ENCODE peak calls at places on chromosomes 2 and 18, in ten cellular contexts. U is vagina, R is heart right ventricle, W is fibroblast of lung, J is cardiac muscle cell, C is PC-3, M is right lobe of liver, N is GM23248, K is sigmoid colon, B is body of pancreas. G is an unnamed sample.

GRCh38 chr2:68466361-68466777 is 725 bp downstream of the FBXO48 start:
- DNase-seq in R (no peak), M (no peak), K (no peak), C (peak), B (no peak), U (no peak), W (peak), N (peak), J (peak), G (peak)

GRCh38 chr2:41127351-41127750 is 675.5 kb upstream of the SLC8A1 start:
- DNase-seq in J (no peak), N (no peak), W (no peak), K (no peak), B (no peak), M (no peak), C (no peak), R (no peak), U (no peak), G (no peak)

GRCh38 chr18:67875057-67875456 is 358.5 kb upstream of the DSEL start:
- DNase-seq in B (no peak), W (no peak), N (no peak), M (no peak), J (no peak), U (no peak), C (peak), K (no peak), R (no peak), G (peak)

GRCh38 chr2:47521666-47522285 is 118.8 kb downstream of the MSH2 start:
- DNase-seq in W (no peak), B (no peak), U (no peak), M (no peak), C (no peak), N (no peak), K (no peak), R (no peak), J (no peak), G (no peak)

GRCh38 chr2:149050188-149050587 is 11.7 kb downstream of the LYPD6B start:
- DNase-seq in J (no peak), C (no peak), N (peak), R (no peak), W (peak), B (no peak), U (no peak), K (no peak), M (no peak), G (no peak)

GRCh38 chr2:101151859-101152194 is 645 bp upstream of the TBC1D8 start:
- DNase-seq in B (no peak), R (no peak), C (peak), N (no peak), J (peak), U (no peak), W (no peak), M (no peak), K (no peak), G (no peak)

GRCh38 chr18:35484034-35484433 is 13.7 kb downstream of the INO80C start:
- DNase-seq in C (no peak), B (no peak), W (no peak), J (no peak), U (no peak), M (no peak), N (no peak), K (no peak), R (no peak), G (no peak)

GRCh38 chr2:101887328-101887727 is 104.4 kb upstream of the IL1R2 start:
- DNase-seq in U (no peak), W (no peak), M (no peak), R (no peak), C (no peak), N (peak), K (no peak), J (no peak), B (no peak), G (no peak)

GRCh38 chr2:14303366-14304115 is 329.0 kb upstream of the LRATD1 start:
- DNase-seq in J (no peak), U (no peak), M (no peak), B (no peak), N (no peak), K (no peak), R (no peak), C (no peak), W (no peak), G (no peak)

GRCh38 chr2:59006204-59006603 is 765.1 kb upstream of the FANCL start:
- DNase-seq in J (no peak), B (no peak), R (no peak), W (no peak), C (no peak), U (no peak), K (no peak), N (no peak), M (no peak), G (no peak)

GRCh38 chr2:55672630-55673029 is 21.0 kb downstream of the PNPT1 start:
- DNase-seq in R (no peak), K (no peak), C (no peak), U (no peak), M (no peak), B (no peak), J (no peak), N (peak), W (peak), G (no peak)

GRCh38 chr2:42876280-42876840 is 84.0 kb upstream of the HAAO start:
- DNase-seq in W (peak), M (no peak), N (no peak), R (no peak), K (peak), J (no peak), B (no peak), C (no peak), U (peak), G (no peak)

GRCh38 chr2:146003337-146003736 is 1483.4 kb upstream of the ZEB2 start:
- DNase-seq in B (no peak), W (no peak), J (no peak), K (no peak), R (no peak), M (no peak), N (no peak), U (no peak), C (no peak), G (no peak)

GRCh38 chr2:182077451-182078142 is 91.9 kb downstream of the PPP1R1C start:
- DNase-seq in J (peak), W (peak), N (peak), R (no peak), U (no peak), K (no peak), B (peak), M (peak), C (peak), G (peak)

GRCh38 chr2:156826342-156826933 is 390.3 kb downstream of the GPD2 start:
- DNase-seq in R (no peak), W (peak), N (peak), K (peak), J (no peak), U (no peak), M (no peak), B (no peak), C (peak), G (no peak)

GRCh38 chr2:70039366-70039765 is 47.9 kb upstream of the PCBP1 start:
- DNase-seq in N (no peak), M (peak), J (no peak), C (no peak), U (no peak), W (no peak), B (no peak), K (no peak), R (no peak), G (no peak)

GRCh38 chr2:209872675-209873074 is 101.0 kb downstream of the UNC80 start:
- DNase-seq in J (no peak), U (no peak), M (peak), R (peak), K (no peak), C (peak), W (peak), B (peak), N (no peak), G (peak)

GRCh38 chr2:182625814-182626213 is 90.2 kb upstream of the DNAJC10 start:
- DNase-seq in W (no peak), K (no peak), J (no peak), R (no peak), U (no peak), M (no peak), C (no peak), N (no peak), B (no peak), G (no peak)

GRCh38 chr2:191983186-191983585 is 136.3 kb upstream of the CAVIN2 start:
- DNase-seq in W (no peak), K (no peak), R (no peak), B (no peak), U (no peak), J (no peak), M (no peak), N (no peak), C (no peak), G (no peak)

GRCh38 chr2:57602738-57603137 is 443.9 kb upstream of the VRK2 start:
- DNase-seq in K (no peak), B (no peak), J (no peak), U (no peak), N (no peak), R (no peak), M (no peak), W (no peak), C (no peak), G (no peak)

GRCh38 chr2:70043252-70043875 is 43.9 kb upstream of the PCBP1 start:
- DNase-seq in B (no peak), W (no peak), U (no peak), R (no peak), C (no peak), J (no peak), K (no peak), M (peak), N (no peak), G (no peak)

GRCh38 chr2:207255565-207255964 is 89.8 kb upstream of the KLF7 start:
- DNase-seq in K (no peak), J (no peak), C (no peak), R (no peak), U (no peak), M (no peak), N (peak), W (no peak), B (no peak), G (no peak)

GRCh38 chr2:127355407-127356008 is 32.3 kb downstream of the MAP3K2 start:
- DNase-seq in R (no peak), K (no peak), M (no peak), W (peak), B (no peak), N (peak), U (no peak), C (peak), J (no peak), G (no peak)

GRCh38 chr2:64606495-64607363 is 47.0 kb downstream of the SERTAD2 start:
- DNase-seq in J (peak), C (peak), N (peak), R (peak), K (peak), M (peak), U (no peak), B (peak), W (peak), G (no peak)
- H3K4me3 ChIP-seq in J (no peak), C (no peak), N (peak), R (peak), K (peak), M (no peak), U (peak), B (no peak), W (no peak), G (no peak)

GRCh38 chr2:232539298-232540231 is at the start of gene CHRNG:
- DNase-seq in W (no peak), K (peak), B (no peak), R (no peak), U (no peak), M (no peak), J (peak), C (no peak), N (no peak), G (no peak)
- H3K4me3 ChIP-seq in W (no peak), K (no peak), B (no peak), R (no peak), U (no peak), M (no peak), J (no peak), C (no peak), N (no peak), G (no peak)

GRCh38 chr2:45860136-45861106 is 208.9 kb downstream of the PRKCE start:
- DNase-seq in W (peak), U (no peak), B (peak), M (peak), R (peak), C (no peak), J (peak), K (peak), N (peak), G (no peak)
- H3K4me3 ChIP-seq in W (peak), U (peak), B (no peak), M (no peak), R (peak), C (no peak), J (no peak), K (peak), N (peak), G (no peak)

GRCh38 chr18:79395308-79395640 is 456 bp upstream of the NFATC1 start:
- DNase-seq in U (no peak), B (no peak), J (no peak), W (no peak), R (no peak), C (no peak), M (no peak), K (no peak), N (no peak), G (no peak)

GRCh38 chr18:79395761-79396404 is at the start of gene NFATC1:
- DNase-seq in M (peak), B (peak), J (peak), C (peak), K (peak), U (no peak), N (peak), W (peak), R (peak), G (no peak)

GRCh38 chr18:79393181-79393598 is 2.5 kb upstream of the NFATC1 start:
- DNase-seq in M (no peak), W (peak), K (peak), B (no peak), J (no peak), C (no peak), R (peak), N (peak), U (no peak), G (no peak)

GRCh38 chr18:79393626-79394401 is 1.9 kb upstream of the NFATC1 start:
- DNase-seq in R (peak), K (peak), W (peak), U (no peak), C (peak), N (peak), M (peak), J (peak), B (peak), G (peak)

GRCh38 chr18:79394438-79395307 is 1.1 kb upstream of the NFATC1 start:
- DNase-seq in U (no peak), N (peak), C (peak), W (peak), K (peak), B (no peak), M (no peak), R (peak), J (no peak), G (no peak)
- H3K4me3 ChIP-seq in U (peak), N (peak), C (peak), W (no peak), K (peak), B (peak), M (peak), R (peak), J (peak), G (peak)

GRCh38 chr2:73911548-73912208 is 15.0 kb upstream of the DGUOK start:
- DNase-seq in B (no peak), N (no peak), M (no peak), R (no peak), J (no peak), U (no peak), K (peak), W (no peak), C (no peak), G (no peak)

GRCh38 chr2:73910873-73911547 is 15.7 kb upstream of the DGUOK start:
- DNase-seq in R (no peak), M (no peak), N (no peak), C (no peak), J (no peak), B (no peak), U (peak), K (peak), W (no peak), G (no peak)

GRCh38 chr2:73915437-73915993 is 11.2 kb upstream of the DGUOK start:
- DNase-seq in U (no peak), C (no peak), R (no peak), J (no peak), M (no peak), B (no peak), W (no peak), N (no peak), K (peak), G (no peak)

GRCh38 chr2:73914667-73915066 is 12.0 kb upstream of the DGUOK start:
- DNase-seq in R (no peak), B (no peak), W (no peak), K (peak), M (no peak), C (no peak), J (no peak), N (no peak), U (no peak), G (no peak)

GRCh38 chr2:73913414-73914054 is 13.1 kb upstream of the DGUOK start:
- DNase-seq in W (no peak), N (no peak), J (no peak), K (peak), M (no peak), U (no peak), B (no peak), C (no peak), R (no peak), G (no peak)
- H3K4me3 ChIP-seq in W (no peak), N (no peak), J (no peak), K (no peak), M (no peak), U (no peak), B (no peak), C (no peak), R (no peak), G (no peak)

GRCh38 chr2:51028829-51029228 is 3.1 kb downstream of the NRXN1 start:
- DNase-seq in M (no peak), R (no peak), B (no peak), J (no peak), W (peak), C (no peak), U (no peak), N (peak), K (no peak), G (no peak)

GRCh38 chr2:51027968-51028367 is 4.0 kb downstream of the NRXN1 start:
- DNase-seq in W (no peak), U (no peak), K (no peak), B (no peak), C (no peak), N (no peak), J (no peak), M (no peak), R (peak), G (no peak)

GRCh38 chr2:51031004-51031791 is 734 bp downstream of the NRXN1 start:
- DNase-seq in N (no peak), B (no peak), W (no peak), U (no peak), R (no peak), J (no peak), M (no peak), K (no peak), C (no peak), G (no peak)

GRCh38 chr2:51027442-51027841 is 4.5 kb downstream of the NRXN1 start:
- DNase-seq in R (peak), W (no peak), N (no peak), K (no peak), M (no peak), C (no peak), J (no peak), U (no peak), B (no peak), G (no peak)

GRCh38 chr2:51032748-51033355 is 920 bp upstream of the NRXN1 start:
- DNase-seq in W (no peak), N (no peak), J (no peak), B (no peak), C (no peak), U (no peak), K (no peak), M (no peak), R (no peak), G (no peak)
- H3K4me3 ChIP-seq in W (no peak), N (no peak), J (no peak), B (no peak), C (no peak), U (no peak), K (no peak), M (no peak), R (no peak), G (no peak)

GRCh38 chr2:17259613-17260012 is 258.6 kb downstream of the RAD51AP2 start:
- DNase-seq in U (no peak), R (no peak), N (no peak), M (no peak), W (no peak), C (no peak), B (no peak), K (no peak), J (no peak), G (no peak)

GRCh38 chr2:17254421-17254820 is 263.8 kb downstream of the RAD51AP2 start:
- DNase-seq in J (no peak), R (no peak), W (no peak), B (no peak), K (no peak), M (no peak), N (no peak), C (no peak), U (no peak), G (no peak)

GRCh38 chr2:17252258-17252657 is 266.0 kb downstream of the RAD51AP2 start:
- DNase-seq in U (no peak), B (no peak), J (no peak), R (no peak), K (no peak), W (peak), C (no peak), N (no peak), M (no peak), G (no peak)

GRCh38 chr2:17257194-17257909 is 260.9 kb downstream of the RAD51AP2 start:
- DNase-seq in N (peak), K (no peak), C (no peak), M (no peak), J (no peak), U (no peak), R (no peak), B (no peak), W (peak), G (no peak)

GRCh38 chr2:17255071-17255470 is 263.2 kb downstream of the RAD51AP2 start:
- DNase-seq in W (no peak), K (no peak), B (no peak), J (no peak), N (no peak), U (no peak), R (no peak), M (no peak), C (no peak), G (no peak)
- H3K4me3 ChIP-seq in W (no peak), K (no peak), B (no peak), J (no peak), N (no peak), U (no peak), R (no peak), M (no peak), C (no peak), G (no peak)

GRCh38 chr2:237591379-237591881 is 896 bp upstream of the RAB17 start:
- DNase-seq in R (no peak), U (no peak), J (no peak), N (peak), B (no peak), W (no peak), K (no peak), M (no peak), C (peak), G (no peak)

GRCh38 chr2:237590272-237591020 is at the start of gene RAB17:
- DNase-seq in R (no peak), U (no peak), M (peak), C (peak), N (peak), W (peak), B (peak), J (no peak), K (no peak), G (no peak)

GRCh38 chr2:237591021-237591370 is 462 bp upstream of the RAB17 start:
- DNase-seq in C (peak), N (no peak), R (no peak), K (no peak), J (no peak), U (no peak), W (no peak), B (peak), M (peak), G (no peak)

GRCh38 chr2:237585590-237586221 is 4.8 kb downstream of the RAB17 start:
- DNase-seq in J (no peak), W (no peak), K (no peak), U (no peak), M (peak), N (no peak), C (no peak), B (no peak), R (no peak), G (no peak)

GRCh38 chr2:237588044-237588696 is 2.4 kb downstream of the RAB17 start:
- DNase-seq in R (no peak), K (no peak), C (no peak), U (no peak), M (peak), J (no peak), W (no peak), N (no peak), B (no peak), G (no peak)
- H3K4me3 ChIP-seq in R (no peak), K (no peak), C (peak), U (no peak), M (peak), J (no peak), W (no peak), N (no peak), B (no peak), G (no peak)

DNA sequence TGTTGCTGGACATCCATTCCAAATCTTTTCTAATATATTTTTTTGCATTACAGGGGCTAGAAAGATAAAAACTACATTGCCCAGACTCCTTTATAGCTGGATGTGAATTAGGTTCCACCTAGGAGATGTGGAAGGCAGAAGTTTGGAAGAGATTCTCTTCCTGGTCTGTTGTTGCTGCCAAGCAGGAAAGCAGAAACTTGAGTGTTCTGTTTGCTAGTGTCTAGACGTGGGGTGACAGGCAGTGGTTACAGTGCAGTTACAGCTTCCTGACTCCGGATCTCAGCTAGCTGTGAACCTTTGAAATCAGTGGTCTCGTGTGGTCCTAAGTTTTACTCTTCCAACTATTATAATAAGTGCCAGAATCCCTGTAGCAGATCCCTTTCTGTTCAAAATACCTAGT is 46.2 kb downstream of the COL4A4 start:
- DNase-seq in M (no peak), C (no peak), B (no peak), U (no peak), W (no peak), K (no peak), R (no peak), N (no peak), J (peak), G (no peak)
- H3K4me3 ChIP-seq in M (no peak), C (no peak), B (no peak), U (no peak), W (no peak), K (no peak), R (no peak), N (no peak), J (no peak), G (no peak)

G was measured in retinal pigment epithelial cell.